ENCODE peak calls at places on chromosome 15, in ten cellular contexts. One of them, this sample, is unnamed.

GRCh38 chr15:63015618-63016017 is 26.9 kb upstream of the TPM1 start:
- DNase-seq in activated T-cell treated with anti-CD3 and anti-CD28 coated beads, Interleukin-2, amount 50 U/mL, for 48 hours: no peak
- DNase-seq in activated naive CD8-positive, alpha-beta T cell treated with anti-CD3 and anti-CD28 coated beads for 36 hours: no peak
- DNase-seq in GM23338: no peak
- DNase-seq in RKO: peak
- DNase-seq in globus pallidus: no peak
- DNase-seq in left ventricle myocardium inferior: no peak
- DNase-seq in COLO829: peak
- DNase-seq in NCI-H2081: no peak
- DNase-seq in endothelial cell of umbilical vein: peak
- DNase-seq in this sample: peak

GRCh38 chr15:39331584-39331983 is 249.3 kb upstream of the THBS1 start:
- DNase-seq in activated T-cell treated with anti-CD3 and anti-CD28 coated beads, Interleukin-2, amount 50 U/mL, for 48 hours: no peak
- DNase-seq in activated naive CD8-positive, alpha-beta T cell treated with anti-CD3 and anti-CD28 coated beads for 36 hours: no peak
- DNase-seq in GM23338: no peak
- DNase-seq in RKO: no peak
- DNase-seq in globus pallidus: no peak
- DNase-seq in left ventricle myocardium inferior: no peak
- DNase-seq in COLO829: no peak
- DNase-seq in NCI-H2081: no peak
- DNase-seq in endothelial cell of umbilical vein: no peak
- DNase-seq in this sample: no peak

GRCh38 chr15:98518823-98519561 is 129.3 kb upstream of the IGF1R start:
- DNase-seq in activated T-cell treated with anti-CD3 and anti-CD28 coated beads, Interleukin-2, amount 50 U/mL, for 48 hours: peak
- DNase-seq in activated naive CD8-positive, alpha-beta T cell treated with anti-CD3 and anti-CD28 coated beads for 36 hours: peak
- DNase-seq in GM23338: peak
- DNase-seq in RKO: peak
- DNase-seq in globus pallidus: peak
- DNase-seq in left ventricle myocardium inferior: no peak
- DNase-seq in COLO829: peak
- DNase-seq in NCI-H2081: peak
- DNase-seq in endothelial cell of umbilical vein: peak
- DNase-seq in this sample: peak

GRCh38 chr15:89654847-89655805 is at the start of gene KIF7:
- DNase-seq in activated T-cell treated with anti-CD3 and anti-CD28 coated beads, Interleukin-2, amount 50 U/mL, for 48 hours: peak
- DNase-seq in activated naive CD8-positive, alpha-beta T cell treated with anti-CD3 and anti-CD28 coated beads for 36 hours: peak
- DNase-seq in GM23338: peak
- DNase-seq in RKO: peak
- DNase-seq in globus pallidus: no peak
- DNase-seq in left ventricle myocardium inferior: no peak
- DNase-seq in COLO829: peak
- DNase-seq in NCI-H2081: no peak
- DNase-seq in endothelial cell of umbilical vein: peak
- DNase-seq in this sample: no peak

GRCh38 chr15:34942363-34942762 is 27.2 kb downstream of the AQR start:
- DNase-seq in activated T-cell treated with anti-CD3 and anti-CD28 coated beads, Interleukin-2, amount 50 U/mL, for 48 hours: no peak
- DNase-seq in activated naive CD8-positive, alpha-beta T cell treated with anti-CD3 and anti-CD28 coated beads for 36 hours: no peak
- DNase-seq in GM23338: no peak
- DNase-seq in RKO: no peak
- DNase-seq in globus pallidus: no peak
- DNase-seq in left ventricle myocardium inferior: no peak
- DNase-seq in COLO829: no peak
- DNase-seq in NCI-H2081: no peak
- DNase-seq in endothelial cell of umbilical vein: peak
- DNase-seq in this sample: no peak

GRCh38 chr15:74337146-74337545 is 30.3 kb downstream of the CYP11A1 start:
- DNase-seq in activated T-cell treated with anti-CD3 and anti-CD28 coated beads, Interleukin-2, amount 50 U/mL, for 48 hours: no peak
- DNase-seq in activated naive CD8-positive, alpha-beta T cell treated with anti-CD3 and anti-CD28 coated beads for 36 hours: no peak
- DNase-seq in GM23338: no peak
- DNase-seq in RKO: no peak
- DNase-seq in globus pallidus: no peak
- DNase-seq in left ventricle myocardium inferior: peak
- DNase-seq in COLO829: no peak
- DNase-seq in NCI-H2081: no peak
- DNase-seq in endothelial cell of umbilical vein: no peak
- DNase-seq in this sample: no peak

GRCh38 chr15:87706001-87706400 is 550.5 kb downstream of the NTRK3 start:
- DNase-seq in activated T-cell treated with anti-CD3 and anti-CD28 coated beads, Interleukin-2, amount 50 U/mL, for 48 hours: no peak
- DNase-seq in activated naive CD8-positive, alpha-beta T cell treated with anti-CD3 and anti-CD28 coated beads for 36 hours: no peak
- DNase-seq in GM23338: no peak
- DNase-seq in RKO: no peak
- DNase-seq in globus pallidus: no peak
- DNase-seq in left ventricle myocardium inferior: no peak
- DNase-seq in COLO829: no peak
- DNase-seq in NCI-H2081: no peak
- DNase-seq in endothelial cell of umbilical vein: no peak
- DNase-seq in this sample: no peak

GRCh38 chr15:79872358-79873017 is 24.3 kb downstream of the MTHFS start:
- DNase-seq in activated T-cell treated with anti-CD3 and anti-CD28 coated beads, Interleukin-2, amount 50 U/mL, for 48 hours: no peak
- DNase-seq in activated naive CD8-positive, alpha-beta T cell treated with anti-CD3 and anti-CD28 coated beads for 36 hours: peak
- DNase-seq in GM23338: peak
- DNase-seq in RKO: peak
- DNase-seq in globus pallidus: no peak
- DNase-seq in left ventricle myocardium inferior: no peak
- DNase-seq in COLO829: no peak
- DNase-seq in NCI-H2081: no peak
- DNase-seq in endothelial cell of umbilical vein: no peak
- DNase-seq in this sample: no peak

GRCh38 chr15:33309602-33310276 is 1.0 kb upstream of the RYR3 start:
- DNase-seq in activated T-cell treated with anti-CD3 and anti-CD28 coated beads, Interleukin-2, amount 50 U/mL, for 48 hours: peak
- DNase-seq in activated naive CD8-positive, alpha-beta T cell treated with anti-CD3 and anti-CD28 coated beads for 36 hours: no peak
- DNase-seq in GM23338: peak
- DNase-seq in RKO: no peak
- DNase-seq in globus pallidus: no peak
- DNase-seq in left ventricle myocardium inferior: no peak
- DNase-seq in COLO829: no peak
- DNase-seq in NCI-H2081: no peak
- DNase-seq in endothelial cell of umbilical vein: no peak
- DNase-seq in this sample: no peak

GRCh38 chr15:63920504-63921178 is 86.9 kb upstream of the HERC1 start:
- DNase-seq in activated T-cell treated with anti-CD3 and anti-CD28 coated beads, Interleukin-2, amount 50 U/mL, for 48 hours: no peak
- DNase-seq in activated naive CD8-positive, alpha-beta T cell treated with anti-CD3 and anti-CD28 coated beads for 36 hours: no peak
- DNase-seq in GM23338: no peak
- DNase-seq in RKO: no peak
- DNase-seq in globus pallidus: no peak
- DNase-seq in left ventricle myocardium inferior: no peak
- DNase-seq in COLO829: no peak
- DNase-seq in NCI-H2081: no peak
- DNase-seq in endothelial cell of umbilical vein: no peak
- DNase-seq in this sample: no peak

This sample was measured in pulmonary artery endothelial cell.